ENCODE peak calls at places on chromosomes 5 and 9, in seven cellular contexts. G is GM23248, V is substantia nigra, J is ovary, F is AG04450, U is H9, D is HTR-8/SVneo. L is an unnamed sample.

GRCh38 chr5:174159327-174160247 is 114.1 kb downstream of the NSG2 start:
- DNase-seq in G (peak; percentile 66), V (no peak), J (no peak), F (no peak), U (no peak), D (peak; percentile 38), L (peak; percentile 32)

GRCh38 chr5:3526551-3527185 is 69.0 kb upstream of the IRX1 start:
- DNase-seq in G (no peak), V (no peak), J (no peak), F (no peak), U (no peak), D (no peak), L (no peak)

GRCh38 chr9:36603006-36603405 is 30.3 kb downstream of the MELK start:
- DNase-seq in G (peak; percentile 70), V (no peak), J (no peak), F (no peak), U (no peak), D (no peak), L (no peak)

GRCh38 chr5:3186711-3187450 is 408.8 kb upstream of the IRX1 start:
- DNase-seq in G (no peak), V (no peak), J (no peak), F (no peak), U (no peak), D (no peak), L (no peak)

GRCh38 chr5:9927106-9927505 is 297.0 kb upstream of the TAS2R1 start:
- DNase-seq in G (peak; percentile 44), V (no peak), J (no peak), F (no peak), U (no peak), D (peak; percentile 22), L (no peak)

GRCh38 chr5:178545156-178545555 is 45.0 kb downstream of the COL23A1 start:
- DNase-seq in G (no peak), V (no peak), J (no peak), F (no peak), U (no peak), D (no peak), L (no peak)

GRCh38 chr5:102670224-102670836 is 84.8 kb upstream of the PAM start:
- DNase-seq in G (peak; percentile 59), V (no peak), J (no peak), F (no peak), U (peak; percentile 54), D (peak; percentile 29), L (peak; percentile 22)

GRCh38 chr9:123807241-123807640 is 122.7 kb downstream of the DENND1A start:
- DNase-seq in G (peak; percentile 27), V (no peak), J (no peak), F (no peak), U (no peak), D (no peak), L (no peak)

GRCh38 chr5:123089572-123089970 is 530 bp downstream of the PRDM6 start:
- DNase-seq in G (peak; percentile 73), V (no peak), J (peak; percentile 48), F (no peak), U (peak; percentile 74), D (peak; percentile 22), L (peak; percentile 62)

GRCh38 chr5:35162848-35163770 is 67.2 kb downstream of the PRLR start:
- DNase-seq in G (no peak), V (no peak), J (no peak), F (no peak), U (no peak), D (no peak), L (no peak)

GRCh38 chr5:141945511-141946024 is 12.4 kb downstream of the PCDH12 start:
- DNase-seq in G (peak; percentile 66), V (no peak), J (no peak), F (no peak), U (peak; percentile 63), D (no peak), L (no peak)

GRCh38 chr5:147290261-147290660 is 55.4 kb downstream of the STK32A start:
- DNase-seq in G (no peak), V (no peak), J (no peak), F (no peak), U (no peak), D (no peak), L (no peak)

GRCh38 chr5:116502616-116503015 is 72.0 kb downstream of the SEMA6A start:
- DNase-seq in G (no peak), V (no peak), J (no peak), F (no peak), U (no peak), D (peak; percentile 10), L (peak; percentile 83)

GRCh38 chr5:39420482-39421145 is 4.2 kb downstream of the DAB2 start:
- DNase-seq in G (peak; percentile 91), V (no peak), J (peak; percentile 65), F (no peak), U (no peak), D (no peak), L (peak; percentile 55)

GRCh38 chr9:136787690-136788400 is 3.3 kb upstream of the TMEM141 start:
- DNase-seq in G (peak; percentile 72), V (peak; percentile 43), J (no peak), F (no peak), U (peak; percentile 84), D (no peak), L (peak; percentile 67)

GRCh38 chr9:87557996-87558395 is 60.3 kb downstream of the DAPK1 start:
- DNase-seq in G (no peak), V (no peak), J (no peak), F (no peak), U (no peak), D (no peak), L (no peak)

GRCh38 chr9:133371261-133371711 is 4.6 kb downstream of the SURF4 start:
- DNase-seq in G (peak; percentile 47), V (no peak), J (no peak), F (no peak), U (no peak), D (no peak), L (no peak)

L was measured in SJCRH30.